ENCODE peak calls at places on chromosomes 13 and 19, in four cellular contexts. One of them, this sample, is unnamed.
A peak's percentile ranks its signal among the peaks of the same experiment; 100 is the strongest.

GRCh38 chr13:42883142-42883541 is 101.8 kb downstream of the FAM216B start:
- DNase-seq in lower lobe of right lung: no peak
- DNase-seq in Peyer's patch: no peak
- DNase-seq in CD4-positive, CD25-positive, alpha-beta regulatory T cell: no peak
- DNase-seq in this sample: no peak

GRCh38 chr19:10074153-10074552 is 12.0 kb upstream of the SHFL start:
- DNase-seq in lower lobe of right lung: no peak
- DNase-seq in Peyer's patch: peak; percentile 29
- DNase-seq in CD4-positive, CD25-positive, alpha-beta regulatory T cell: peak; percentile 68
- DNase-seq in this sample: no peak

GRCh38 chr19:50626011-50626410 is 13.7 kb downstream of the SYT3 start:
- DNase-seq in lower lobe of right lung: no peak
- DNase-seq in Peyer's patch: no peak
- DNase-seq in CD4-positive, CD25-positive, alpha-beta regulatory T cell: no peak
- DNase-seq in this sample: no peak

GRCh38 chr19:3440082-3440481 is 40.2 kb downstream of the SMIM24 start:
- DNase-seq in lower lobe of right lung: peak; percentile 72
- DNase-seq in Peyer's patch: peak; percentile 32
- DNase-seq in CD4-positive, CD25-positive, alpha-beta regulatory T cell: peak; percentile 59
- DNase-seq in this sample: peak; percentile 70

GRCh38 chr19:48551437-48552302 is at the start of gene SULT2B1:
- DNase-seq in lower lobe of right lung: peak; percentile 80
- DNase-seq in Peyer's patch: no peak
- DNase-seq in CD4-positive, CD25-positive, alpha-beta regulatory T cell: no peak
- DNase-seq in this sample: no peak

GRCh38 chr13:52737900-52738299 is 1.7 kb downstream of the CNMD start:
- DNase-seq in lower lobe of right lung: no peak
- DNase-seq in Peyer's patch: no peak
- DNase-seq in CD4-positive, CD25-positive, alpha-beta regulatory T cell: no peak
- DNase-seq in this sample: no peak

GRCh38 chr13:113729329-113730019 is 29.6 kb upstream of the TMEM255B start:
- DNase-seq in lower lobe of right lung: peak; percentile 40
- DNase-seq in Peyer's patch: no peak
- DNase-seq in CD4-positive, CD25-positive, alpha-beta regulatory T cell: no peak
- DNase-seq in this sample: no peak

GRCh38 chr13:73397486-73398020 is 338.7 kb downstream of the KLF5 start:
- DNase-seq in lower lobe of right lung: no peak
- DNase-seq in Peyer's patch: no peak
- DNase-seq in CD4-positive, CD25-positive, alpha-beta regulatory T cell: no peak
- DNase-seq in this sample: no peak

GRCh38 chr13:44276061-44276460 is 97.6 kb upstream of the SERP2 start:
- DNase-seq in lower lobe of right lung: no peak
- DNase-seq in Peyer's patch: peak; percentile 32
- DNase-seq in CD4-positive, CD25-positive, alpha-beta regulatory T cell: no peak
- DNase-seq in this sample: no peak

GRCh38 chr13:113860051-113860471 is 3.8 kb downstream of the GAS6 start:
- DNase-seq in lower lobe of right lung: no peak
- DNase-seq in Peyer's patch: no peak
- DNase-seq in CD4-positive, CD25-positive, alpha-beta regulatory T cell: no peak
- DNase-seq in this sample: no peak

GRCh38 chr13:111344471-111345191 is 24.2 kb downstream of the TEX29 start:
- DNase-seq in lower lobe of right lung: peak; percentile 89
- DNase-seq in Peyer's patch: no peak
- DNase-seq in CD4-positive, CD25-positive, alpha-beta regulatory T cell: no peak
- DNase-seq in this sample: no peak

GRCh38 chr19:469833-470232 is 9.0 kb upstream of the SHC2 start:
- DNase-seq in lower lobe of right lung: no peak
- DNase-seq in Peyer's patch: no peak
- DNase-seq in CD4-positive, CD25-positive, alpha-beta regulatory T cell: no peak
- DNase-seq in this sample: no peak

GRCh38 chr13:41148421-41149283 is 16.1 kb upstream of the KBTBD6 start:
- DNase-seq in lower lobe of right lung: no peak
- DNase-seq in Peyer's patch: no peak
- DNase-seq in CD4-positive, CD25-positive, alpha-beta regulatory T cell: no peak
- DNase-seq in this sample: no peak

GRCh38 chr19:17937371-17937900 is 4.6 kb downstream of the CCDC124 start:
- DNase-seq in lower lobe of right lung: no peak
- DNase-seq in Peyer's patch: no peak
- DNase-seq in CD4-positive, CD25-positive, alpha-beta regulatory T cell: no peak
- DNase-seq in this sample: no peak

GRCh38 chr19:40741527-40742390 is 8.5 kb downstream of the ACTMAP start:
- DNase-seq in lower lobe of right lung: no peak
- DNase-seq in Peyer's patch: no peak
- DNase-seq in CD4-positive, CD25-positive, alpha-beta regulatory T cell: no peak
- DNase-seq in this sample: no peak

GRCh38 chr19:40740747-40741146 is 9.5 kb downstream of the ACTMAP start:
- DNase-seq in lower lobe of right lung: no peak
- DNase-seq in Peyer's patch: no peak
- DNase-seq in CD4-positive, CD25-positive, alpha-beta regulatory T cell: no peak
- DNase-seq in this sample: no peak

GRCh38 chr19:40737102-40737644 is 13.1 kb downstream of the ACTMAP start:
- DNase-seq in lower lobe of right lung: no peak
- DNase-seq in Peyer's patch: no peak
- DNase-seq in CD4-positive, CD25-positive, alpha-beta regulatory T cell: no peak
- DNase-seq in this sample: no peak

GRCh38 chr19:40739871-40740703 is 10.2 kb downstream of the ACTMAP start:
- DNase-seq in lower lobe of right lung: no peak
- DNase-seq in Peyer's patch: no peak
- DNase-seq in CD4-positive, CD25-positive, alpha-beta regulatory T cell: no peak
- DNase-seq in this sample: no peak

DNA sequence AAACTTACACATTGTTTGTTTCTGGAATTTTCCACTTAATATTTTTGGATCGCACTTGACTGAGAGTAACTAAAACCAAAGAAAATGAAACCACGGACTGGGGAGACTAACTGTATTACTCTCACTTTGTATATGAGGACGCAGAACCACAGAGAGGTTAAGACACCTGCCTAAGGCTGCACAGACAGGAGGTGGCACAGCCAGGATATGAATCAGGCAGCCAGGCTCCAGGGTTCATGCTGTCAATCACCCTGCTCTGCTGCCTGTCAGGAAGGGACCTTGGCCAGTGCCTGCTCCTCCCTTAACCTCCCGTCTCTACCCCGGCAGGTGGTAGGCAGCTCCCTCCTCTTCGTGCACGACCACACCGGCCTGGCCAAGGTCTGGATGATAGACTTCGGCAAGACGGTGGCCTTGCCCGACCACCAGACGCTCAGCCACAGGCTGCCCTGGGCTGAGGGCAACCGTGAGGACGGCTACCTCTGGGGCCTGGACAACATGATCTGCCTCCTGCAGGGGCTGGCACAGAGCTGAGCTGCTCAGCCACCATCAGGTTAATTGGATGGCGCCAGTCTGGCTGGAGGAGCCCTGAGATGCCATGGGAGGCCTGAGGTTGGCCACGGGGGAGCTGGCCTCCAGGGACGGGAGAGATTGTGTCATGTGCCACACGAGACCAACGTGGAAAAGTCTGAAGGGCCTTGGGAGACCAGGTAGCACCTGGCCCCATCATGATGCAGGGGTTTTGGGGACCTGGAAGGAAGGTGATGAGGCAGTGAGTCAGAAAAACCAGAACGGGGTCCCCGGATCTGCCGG is 11.0 kb downstream of the ACTMAP start:
- DNase-seq in lower lobe of right lung: no peak
- DNase-seq in Peyer's patch: no peak
- DNase-seq in CD4-positive, CD25-positive, alpha-beta regulatory T cell: no peak
- DNase-seq in this sample: no peak
- H3K27ac ChIP-seq in lower lobe of right lung: peak overlapping the region; percentile 75
- H3K27ac ChIP-seq in Peyer's patch: no peak overlapping the region
- H3K27ac ChIP-seq in CD4-positive, CD25-positive, alpha-beta regulatory T cell: no peak overlapping the region
- H3K27ac ChIP-seq in this sample: no peak overlapping the region

DNA sequence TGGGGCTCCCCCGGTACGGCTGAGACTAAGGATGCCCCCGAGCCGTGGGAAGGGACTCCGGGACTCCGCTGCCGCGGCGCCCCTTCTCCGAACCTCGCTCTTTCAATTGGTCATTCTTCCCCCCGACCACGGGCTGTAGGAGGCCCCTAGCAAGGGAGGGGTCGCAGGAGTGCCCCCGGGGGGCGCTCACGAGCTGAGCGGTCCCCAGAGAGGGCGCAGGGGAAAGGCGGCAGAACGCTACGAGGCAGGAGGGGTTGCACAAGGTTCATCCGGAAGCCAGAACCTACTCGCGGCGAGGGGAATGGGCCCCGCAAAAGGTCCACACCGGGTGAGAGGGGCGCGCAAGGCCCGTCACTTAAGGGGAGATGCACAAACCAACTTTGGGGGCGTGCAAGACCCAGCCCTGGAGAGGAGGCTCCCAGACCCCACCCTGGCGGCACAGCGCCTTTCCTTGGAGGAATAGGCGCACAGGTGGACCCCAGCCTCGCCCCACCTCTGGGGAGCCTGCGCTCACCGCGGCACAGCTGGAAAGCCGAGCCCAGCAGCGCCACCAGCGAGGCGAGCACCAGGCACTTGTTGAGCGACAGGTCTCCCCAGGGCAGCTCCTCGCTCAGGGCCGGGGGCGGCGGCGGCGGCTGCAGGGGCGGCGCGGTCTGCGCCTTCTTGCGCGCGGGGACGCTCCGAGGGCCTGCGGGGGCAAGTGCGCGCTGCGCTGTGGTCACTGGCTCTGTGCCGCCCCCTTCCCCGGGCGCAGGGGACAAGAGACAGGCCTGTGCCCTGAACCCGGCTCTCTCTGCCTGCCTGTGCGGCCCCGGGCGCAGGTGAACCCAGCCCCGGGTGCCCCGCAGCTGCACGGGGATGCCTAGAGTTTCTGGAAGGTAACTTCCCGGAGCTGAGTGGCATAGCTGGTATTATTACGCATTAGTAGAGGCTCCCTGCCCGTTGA is 2.8 kb downstream of the JSRP1 start:
- DNase-seq in lower lobe of right lung: no peak
- DNase-seq in Peyer's patch: peak; percentile 63
- DNase-seq in CD4-positive, CD25-positive, alpha-beta regulatory T cell: peak; percentile 54
- DNase-seq in this sample: no peak
- H3K4me3 ChIP-seq in lower lobe of right lung: peak overlapping the region; percentile 25
- H3K4me3 ChIP-seq in Peyer's patch: peak overlapping the region; percentile 29
- H3K4me3 ChIP-seq in CD4-positive, CD25-positive, alpha-beta regulatory T cell: peak overlapping the region; percentile 19
- H3K4me3 ChIP-seq in this sample: no peak overlapping the region

GRCh38 chr19:45677351-45678230 is 9.6 kb downstream of the GIPR start:
- DNase-seq in lower lobe of right lung: peak; percentile 96
- DNase-seq in Peyer's patch: peak; percentile 96
- DNase-seq in CD4-positive, CD25-positive, alpha-beta regulatory T cell: peak; percentile 94
- DNase-seq in this sample: peak; percentile 83
- H3K27ac ChIP-seq in lower lobe of right lung: peak overlapping the region; percentile 56
- H3K27ac ChIP-seq in Peyer's patch: no peak overlapping the region
- H3K27ac ChIP-seq in CD4-positive, CD25-positive, alpha-beta regulatory T cell: peak overlapping the region; percentile 41
- H3K27ac ChIP-seq in this sample: no peak overlapping the region

GRCh38 chr13:38688674-38689073 is 1.8 kb downstream of the FREM2 start:
- DNase-seq in lower lobe of right lung: no peak
- DNase-seq in Peyer's patch: no peak
- DNase-seq in CD4-positive, CD25-positive, alpha-beta regulatory T cell: no peak
- DNase-seq in this sample: no peak

GRCh38 chr13:38690231-38690630 is 3.4 kb downstream of the FREM2 start:
- DNase-seq in lower lobe of right lung: no peak
- DNase-seq in Peyer's patch: no peak
- DNase-seq in CD4-positive, CD25-positive, alpha-beta regulatory T cell: no peak
- DNase-seq in this sample: no peak

GRCh38 chr13:38686635-38687245 is at the start of gene FREM2:
- DNase-seq in lower lobe of right lung: peak; percentile 76
- DNase-seq in Peyer's patch: no peak
- DNase-seq in CD4-positive, CD25-positive, alpha-beta regulatory T cell: no peak
- DNase-seq in this sample: peak; percentile 66

GRCh38 chr13:38685974-38686571 is 804 bp upstream of the FREM2 start:
- DNase-seq in lower lobe of right lung: no peak
- DNase-seq in Peyer's patch: no peak
- DNase-seq in CD4-positive, CD25-positive, alpha-beta regulatory T cell: no peak
- DNase-seq in this sample: no peak

DNA sequence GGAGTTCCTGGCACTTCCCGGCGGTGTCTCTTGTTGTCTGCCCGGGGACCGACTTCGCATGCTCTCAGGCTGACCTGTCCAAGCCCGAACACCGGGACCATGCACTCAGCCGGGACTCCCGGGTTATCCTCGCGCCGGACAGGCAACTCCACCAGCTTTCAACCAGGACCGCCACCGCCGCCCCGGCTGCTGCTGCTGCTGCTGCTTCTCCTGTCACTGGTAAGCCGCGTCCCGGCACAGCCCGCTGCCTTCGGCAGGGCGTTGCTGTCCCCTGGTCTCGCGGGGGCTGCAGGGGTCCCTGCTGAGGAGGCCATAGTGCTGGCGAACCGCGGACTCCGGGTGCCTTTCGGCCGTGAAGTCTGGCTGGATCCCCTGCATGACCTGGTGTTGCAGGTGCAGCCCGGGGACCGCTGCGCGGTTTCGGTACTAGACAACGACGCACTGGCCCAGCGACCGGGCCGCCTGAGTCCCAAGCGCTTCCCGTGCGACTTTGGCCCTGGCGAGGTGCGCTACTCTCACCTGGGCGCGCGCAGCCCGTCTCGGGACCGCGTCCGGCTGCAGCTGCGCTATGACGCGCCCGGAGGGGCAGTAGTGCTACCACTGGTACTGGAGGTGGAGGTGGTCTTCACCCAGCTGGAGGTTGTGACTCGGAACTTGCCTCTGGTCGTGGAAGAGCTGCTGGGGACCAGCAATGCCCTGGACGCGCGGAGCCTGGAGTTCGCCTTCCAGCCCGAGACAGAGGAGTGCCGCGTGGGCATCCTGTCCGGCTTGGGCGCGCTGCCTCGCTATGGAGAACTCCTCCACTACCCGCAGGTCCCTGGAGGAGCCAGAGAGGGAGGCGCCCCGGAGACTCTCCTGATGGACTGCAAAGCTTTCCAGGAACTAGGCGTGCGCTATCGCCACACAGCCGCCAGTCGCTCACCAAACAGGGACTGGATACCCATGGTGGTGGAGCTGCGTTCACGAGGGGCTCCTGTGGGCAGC is 661 bp downstream of the FREM2 start:
- DNase-seq in lower lobe of right lung: peak; percentile 54
- DNase-seq in Peyer's patch: no peak
- DNase-seq in CD4-positive, CD25-positive, alpha-beta regulatory T cell: no peak
- DNase-seq in this sample: no peak
- H3K4me3 ChIP-seq in lower lobe of right lung: peak overlapping the region; percentile 56
- H3K4me3 ChIP-seq in Peyer's patch: peak overlapping the region; percentile 47
- H3K4me3 ChIP-seq in CD4-positive, CD25-positive, alpha-beta regulatory T cell: no peak overlapping the region
- H3K4me3 ChIP-seq in this sample: peak overlapping the region; percentile 19

This sample was measured in aorta.